ENCODE peak calls at places on chromosomes 2 and 18, in five cellular contexts. G is lower lobe of right lung, P is foreskin fibroblast, R is type B pancreatic cell, U is testis. Z is an unnamed sample.
A peak's percentile ranks its signal among the peaks of the same experiment; 100 is the strongest.

GRCh38 chr2:58030789-58031188 is 15.8 kb upstream of the VRK2 start:
- DNase-seq in G (no peak), P (peak; percentile 17), R (no peak), U (no peak), Z (peak; percentile 41)

GRCh38 chr18:6565336-6566081 is 150.8 kb upstream of the L3MBTL4 start:
- DNase-seq in G (no peak), P (no peak), R (no peak), U (no peak), Z (no peak)

GRCh38 chr2:96147593-96148201 is 2.5 kb upstream of the DUSP2 start:
- DNase-seq in G (peak; percentile 20), P (no peak), R (no peak), U (no peak), Z (no peak)

GRCh38 chr2:70086278-70086837 is 919 bp upstream of the PCBP1 start:
- DNase-seq in G (peak; percentile 86), P (peak; percentile 83), R (peak; percentile 79), U (peak; percentile 86), Z (peak; percentile 90)

GRCh38 chr2:54271843-54272600 is 16.0 kb upstream of the TSPYL6 start:
- DNase-seq in G (no peak), P (no peak), R (no peak), U (no peak), Z (no peak)

GRCh38 chr2:195486987-195487644 is 169.9 kb upstream of the SLC39A10 start:
- DNase-seq in G (no peak), P (peak; percentile 81), R (no peak), U (no peak), Z (peak; percentile 62)

GRCh38 chr2:159265171-159265576 is 21.3 kb downstream of the WDSUB1 start:
- DNase-seq in G (no peak), P (no peak), R (no peak), U (no peak), Z (peak; percentile 59)

GRCh38 chr2:7676714-7677113 is 759.5 kb downstream of the RNF144A start:
- DNase-seq in G (no peak), P (no peak), R (no peak), U (no peak), Z (no peak)

GRCh38 chr2:14915983-14916382 is 283.5 kb downstream of the LRATD1 start:
- DNase-seq in G (no peak), P (no peak), R (no peak), U (no peak), Z (no peak)

GRCh38 chr2:213080969-213081617 is 70.3 kb downstream of the IKZF2 start:
- DNase-seq in G (no peak), P (no peak), R (no peak), U (no peak), Z (no peak)

GRCh38 chr2:14647714-14648113 is 15.2 kb downstream of the LRATD1 start:
- DNase-seq in G (no peak), P (no peak), R (no peak), U (no peak), Z (no peak)

GRCh38 chr2:75053484-75054112 is 95.2 kb downstream of the POLE4 start:
- DNase-seq in G (no peak), P (peak; percentile 18), R (no peak), U (peak; percentile 43), Z (no peak)

GRCh38 chr18:5294618-5295230 is 802 bp downstream of the ZBTB14 start:
- DNase-seq in G (peak; percentile 76), P (no peak), R (peak; percentile 71), U (peak; percentile 55), Z (no peak)

GRCh38 chr2:237921967-237922492 is 44.8 kb upstream of the UBE2F start:
- DNase-seq in G (no peak), P (no peak), R (no peak), U (no peak), Z (no peak)

GRCh38 chr2:223905996-223906395 is 39.1 kb downstream of the WDFY1 start:
- DNase-seq in G (no peak), P (no peak), R (no peak), U (no peak), Z (no peak)

GRCh38 chr2:235024951-235025773 is 73.3 kb downstream of the SH3BP4 start:
- DNase-seq in G (no peak), P (peak; percentile 64), R (no peak), U (no peak), Z (no peak)

GRCh38 chr2:62175728-62176127 is 20.2 kb upstream of the B3GNT2 start:
- DNase-seq in G (no peak), P (no peak), R (no peak), U (no peak), Z (no peak)

GRCh38 chr2:156486175-156486574 is 50.0 kb downstream of the GPD2 start:
- DNase-seq in G (no peak), P (peak; percentile 34), R (no peak), U (no peak), Z (peak; percentile 58)

GRCh38 chr2:207926133-207927076 is 98.9 kb downstream of the PLEKHM3 start:
- DNase-seq in G (no peak), P (peak; percentile 94), R (no peak), U (no peak), Z (no peak)

GRCh38 chr2:96092580-96092877 is 23.8 kb downstream of the ADRA2B start:
- DNase-seq in G (peak; percentile 31), P (no peak), R (no peak), U (no peak), Z (no peak)

GRCh38 chr2:128714285-128714684 is 395.6 kb upstream of the HS6ST1 start:
- DNase-seq in G (no peak), P (no peak), R (peak; percentile 43), U (no peak), Z (no peak)

GRCh38 chr2:227207573-227207972 is 43.1 kb downstream of the COL4A3 start:
- DNase-seq in G (no peak), P (no peak), R (no peak), U (no peak), Z (no peak)

GRCh38 chr2:132670961-132671781 is 1.2 kb upstream of the LYPD1 start:
- DNase-seq in G (no peak), P (peak; percentile 58), R (peak; percentile 71), U (no peak), Z (peak; percentile 91)

GRCh38 chr2:217979151-217979811 is 23.5 kb downstream of the TNS1 start:
- DNase-seq in G (no peak), P (peak; percentile 63), R (no peak), U (no peak), Z (no peak)

GRCh38 chr18:37368110-37368812 is 197.3 kb downstream of the CELF4 start:
- DNase-seq in G (no peak), P (no peak), R (no peak), U (no peak), Z (no peak)

GRCh38 chr2:239282448-239283287 is 118.2 kb downstream of the HDAC4 start:
- DNase-seq in G (no peak), P (no peak), R (no peak), U (no peak), Z (no peak)

GRCh38 chr2:239285071-239285931 is 115.5 kb downstream of the HDAC4 start:
- DNase-seq in G (peak; percentile 53), P (no peak), R (no peak), U (no peak), Z (no peak)

GRCh38 chr2:239285932-239286230 is 114.9 kb downstream of the HDAC4 start:
- DNase-seq in G (no peak), P (no peak), R (no peak), U (no peak), Z (no peak)

GRCh38 chr2:239283288-239283945 is 117.4 kb downstream of the HDAC4 start:
- DNase-seq in G (no peak), P (no peak), R (no peak), U (peak; percentile 11), Z (no peak)

DNA sequence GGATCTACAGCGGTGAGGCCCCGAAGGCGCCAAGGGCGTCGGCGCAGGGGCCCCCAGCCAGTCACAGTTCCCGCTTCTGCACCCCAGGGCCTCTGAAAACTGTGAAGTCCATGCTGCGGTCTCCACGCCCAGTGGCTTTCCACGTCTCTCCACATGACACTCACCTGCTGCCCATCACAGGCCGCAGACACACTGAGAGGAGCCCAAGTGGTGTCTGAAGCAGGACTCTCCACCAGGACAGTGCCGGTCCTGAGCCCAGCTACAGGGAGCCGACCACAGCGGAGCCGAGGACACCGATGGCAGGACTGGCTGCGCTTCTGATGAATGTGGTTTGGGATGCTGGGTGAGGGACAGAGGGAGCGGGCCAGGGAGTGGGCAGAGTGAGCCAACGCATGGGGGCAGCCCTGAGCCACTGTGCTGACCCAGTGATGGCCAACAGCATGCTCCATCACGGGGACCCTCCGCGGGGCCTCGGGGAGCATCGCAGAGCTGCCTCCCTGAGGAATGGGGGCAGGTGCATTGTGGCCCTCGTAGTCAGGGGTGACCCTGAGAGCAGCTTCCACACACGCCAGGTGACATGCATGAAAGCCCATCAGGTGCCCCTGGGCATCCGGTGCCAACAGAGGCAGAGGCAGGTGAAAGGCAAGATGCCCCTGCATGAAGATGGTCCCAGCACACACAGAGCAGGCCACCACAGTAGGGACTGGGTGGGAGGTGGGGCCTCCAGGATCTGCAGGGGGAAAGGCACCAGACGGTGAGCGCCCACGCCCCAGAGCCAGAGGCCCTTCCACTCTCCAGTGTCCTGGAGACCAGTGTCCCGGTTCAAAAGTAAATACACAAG is 116.6 kb downstream of the HDAC4 start:
- DNase-seq in G (peak; percentile 44), P (no peak), R (no peak), U (peak; percentile 12), Z (no peak)
- TF ChIP-seq CTCF in G (no peak), P (no peak), R (no peak), U (no peak), Z (no peak)

GRCh38 chr2:173090973-173091660 is 15.5 kb downstream of the MAP3K20 start:
- DNase-seq in G (no peak), P (no peak), R (no peak), U (peak; percentile 61), Z (no peak)
- TF ChIP-seq CTCF in G (no peak), P (no peak), R (peak; percentile 44), U (no peak), Z (peak; percentile 50)

GRCh38 chr2:11870584-11870983 is 124.2 kb downstream of the LPIN1 start:
- DNase-seq in G (no peak), P (no peak), R (no peak), U (no peak), Z (no peak)

GRCh38 chr2:11870064-11870463 is 123.6 kb downstream of the LPIN1 start:
- DNase-seq in G (no peak), P (no peak), R (no peak), U (no peak), Z (no peak)

GRCh38 chr2:11867926-11868325 is 121.5 kb downstream of the LPIN1 start:
- DNase-seq in G (no peak), P (no peak), R (no peak), U (no peak), Z (peak; percentile 57)

GRCh38 chr2:11871421-11871820 is 125.0 kb downstream of the LPIN1 start:
- DNase-seq in G (no peak), P (no peak), R (no peak), U (no peak), Z (no peak)

DNA sequence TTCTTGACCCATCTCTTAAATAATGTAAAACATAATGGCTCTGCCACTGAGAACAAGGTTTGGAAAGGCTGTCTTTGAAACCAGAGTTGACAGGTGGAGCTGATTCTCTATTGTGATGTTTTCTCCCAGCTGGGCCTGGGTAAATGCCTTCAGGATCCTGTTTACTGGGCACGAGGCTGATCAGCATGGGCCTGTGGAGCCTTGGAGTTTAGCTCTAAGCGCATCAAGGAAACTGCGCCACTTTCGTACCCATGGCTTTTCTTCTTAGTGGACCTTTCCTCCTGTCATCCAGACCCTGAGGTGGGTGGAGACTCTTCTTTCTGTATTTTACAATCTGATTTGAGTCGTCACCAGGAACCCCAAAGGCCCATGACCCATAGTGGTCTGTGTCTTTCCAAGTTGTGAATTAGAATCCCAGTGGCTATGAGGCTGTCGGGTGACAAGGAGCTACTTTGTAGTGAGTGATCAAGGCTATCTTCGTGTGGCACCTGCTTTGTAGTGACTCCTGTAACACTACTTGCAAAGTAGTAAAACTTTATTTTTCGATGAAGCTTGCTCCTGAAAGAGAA is 123.1 kb downstream of the LPIN1 start:
- DNase-seq in G (no peak), P (no peak), R (no peak), U (no peak), Z (no peak)
- TF ChIP-seq CTCF in G (no peak), P (no peak), R (no peak), U (no peak), Z (no peak)

GRCh38 chr2:44044281-44044720 is 48.5 kb upstream of the LRPPRC start:
- DNase-seq in G (peak; percentile 78), P (peak; percentile 92), R (peak; percentile 82), U (peak; percentile 89), Z (peak; percentile 52)
- TF ChIP-seq CTCF in G (peak; percentile 74), P (peak; percentile 97), R (peak; percentile 94), U (peak; percentile 44), Z (peak; percentile 96)